ENCODE peak calls at places on chromosomes 4 and X, in four cellular contexts. One of them, this sample, is unnamed.
A peak's percentile ranks its signal among the peaks of the same experiment; 100 is the strongest.

GRCh38 chr4:189940178-189941004 is at the start of gene FRG1:
- DNase-seq in NCI-H460: peak; percentile 83
- DNase-seq in Right ventricle myocardium superior: peak; percentile 96
- DNase-seq in iris pigment epithelial cell: peak; percentile 96
- DNase-seq in this sample: peak; percentile 97

GRCh38 chr4:16914208-16914607 is 15.8 kb upstream of the LDB2 start:
- DNase-seq in Right ventricle myocardium superior: no peak
- DNase-seq in NCI-H460: no peak
- DNase-seq in iris pigment epithelial cell: peak; percentile 15
- DNase-seq in this sample: no peak

GRCh38 chrX:74422576-74423288 is 1.4 kb downstream of the SLC16A2 start:
- DNase-seq in iris pigment epithelial cell: peak; percentile 71
- DNase-seq in Right ventricle myocardium superior: peak; percentile 71
- DNase-seq in NCI-H460: no peak
- DNase-seq in this sample: peak; percentile 61

GRCh38 chrX:118197730-118198129 is 81.1 kb upstream of the KLHL13 start:
- DNase-seq in iris pigment epithelial cell: no peak
- DNase-seq in NCI-H460: no peak
- DNase-seq in Right ventricle myocardium superior: no peak
- DNase-seq in this sample: no peak

GRCh38 chr4:158065603-158066002 is 107.2 kb downstream of the GASK1B start:
- DNase-seq in NCI-H460: no peak
- DNase-seq in iris pigment epithelial cell: no peak
- DNase-seq in Right ventricle myocardium superior: no peak
- DNase-seq in this sample: no peak

GRCh38 chr4:152259866-152260265 is 276.0 kb downstream of the FBXW7 start:
- DNase-seq in NCI-H460: no peak
- DNase-seq in iris pigment epithelial cell: peak; percentile 62
- DNase-seq in Right ventricle myocardium superior: no peak
- DNase-seq in this sample: no peak

GRCh38 chrX:129965166-129965565 is 17.3 kb upstream of the BCORL1 start:
- DNase-seq in iris pigment epithelial cell: no peak
- DNase-seq in NCI-H460: no peak
- DNase-seq in Right ventricle myocardium superior: no peak
- DNase-seq in this sample: no peak

GRCh38 chr4:17336524-17336941 is 175.4 kb downstream of the QDPR start:
- DNase-seq in NCI-H460: no peak
- DNase-seq in Right ventricle myocardium superior: no peak
- DNase-seq in iris pigment epithelial cell: peak; percentile 11
- DNase-seq in this sample: peak; percentile 14

GRCh38 chr4:89992744-89993143 is 98.1 kb downstream of the MMRN1 start:
- DNase-seq in iris pigment epithelial cell: no peak
- DNase-seq in Right ventricle myocardium superior: no peak
- DNase-seq in NCI-H460: no peak
- DNase-seq in this sample: no peak

GRCh38 chr4:150234246-150234645 is 156.0 kb downstream of the DCLK2 start:
- DNase-seq in iris pigment epithelial cell: peak; percentile 47
- DNase-seq in Right ventricle myocardium superior: no peak
- DNase-seq in NCI-H460: no peak
- DNase-seq in this sample: no peak

GRCh38 chrX:68199062-68199848 is 234.0 kb downstream of the OPHN1 start:
- DNase-seq in iris pigment epithelial cell: no peak
- DNase-seq in Right ventricle myocardium superior: no peak
- DNase-seq in NCI-H460: no peak
- DNase-seq in this sample: no peak

GRCh38 chrX:137072396-137072795 is 38.6 kb upstream of the GPR101 start:
- DNase-seq in iris pigment epithelial cell: no peak
- DNase-seq in NCI-H460: no peak
- DNase-seq in Right ventricle myocardium superior: no peak
- DNase-seq in this sample: no peak

GRCh38 chrX:40853004-40853815 is 117.9 kb upstream of the MED14 start:
- DNase-seq in iris pigment epithelial cell: no peak
- DNase-seq in NCI-H460: no peak
- DNase-seq in Right ventricle myocardium superior: no peak
- DNase-seq in this sample: no peak

GRCh38 chr4:26873391-26874026 is 12.9 kb downstream of the STIM2 start:
- DNase-seq in NCI-H460: no peak
- DNase-seq in Right ventricle myocardium superior: no peak
- DNase-seq in iris pigment epithelial cell: no peak
- DNase-seq in this sample: no peak